ENCODE peak calls at places on chromosomes 4 and X, in four cellular contexts. N is cardiac fibroblast, F is epithelial cell of proximal tubule, L is HFF-Myc. A is an unnamed sample.

GRCh38 chrX:135340827-135341226 is 31.5 kb downstream of the ETDC start:
- DNase-seq in F (no peak), N (peak; percentile 30), L (no peak), A (no peak)

GRCh38 chr4:88674565-88674964 is 23.1 kb downstream of the NAP1L5 start:
- DNase-seq in F (no peak), N (no peak), L (no peak), A (no peak)

GRCh38 chrX:17826609-17827496 is 34.2 kb downstream of the RAI2 start:
- DNase-seq in L (no peak), F (no peak), N (no peak), A (no peak)

GRCh38 chr4:152454398-152455011 is 81.4 kb downstream of the FBXW7 start:
- DNase-seq in N (peak; percentile 59), F (peak; percentile 10), L (no peak), A (no peak)

GRCh38 chr4:89579776-89580175 is 257.2 kb downstream of the SNCA start:
- DNase-seq in N (no peak), F (no peak), L (no peak), A (no peak)

GRCh38 chr4:108850407-108850709 is 87.5 kb upstream of the ETNPPL start:
- DNase-seq in F (no peak), N (no peak), L (no peak), A (no peak)

GRCh38 chr4:53205970-53206369 is 159.9 kb downstream of the SCFD2 start:
- DNase-seq in L (no peak), N (no peak), F (no peak), A (no peak)

GRCh38 chr4:16000708-16001483 is 37.9 kb upstream of the FGFBP2 start:
- DNase-seq in N (no peak), L (no peak), F (no peak), A (no peak)

GRCh38 chr4:89438102-89438831 is 130.7 kb upstream of the GPRIN3 start:
- DNase-seq in N (peak; percentile 50), L (peak; percentile 21), F (peak; percentile 29), A (peak; percentile 24)

GRCh38 chr4:4302001-4302400 is 11.9 kb downstream of the ZBTB49 start:
- DNase-seq in L (no peak), N (no peak), F (no peak), A (no peak)

GRCh38 chrX:52979993-52980392 is 21.7 kb upstream of the FAM156A start:
- DNase-seq in L (no peak), F (no peak), N (no peak), A (no peak)

GRCh38 chrX:154457491-154458115 is 478 bp upstream of the PLXNA3 start:
- DNase-seq in F (no peak), N (peak; percentile 29), L (no peak), A (no peak)

GRCh38 chr4:130714006-130714405 is 1618.1 kb downstream of the C4orf33 start:
- DNase-seq in N (no peak), F (no peak), L (no peak), A (no peak)

GRCh38 chrX:84046403-84046984 is 141.5 kb downstream of the RPS6KA6 start:
- DNase-seq in F (no peak), L (peak; percentile 1), N (peak; percentile 41), A (no peak)

GRCh38 chr4:25346913-25347312 is 30.1 kb upstream of the ANAPC4 start:
- DNase-seq in N (no peak), L (no peak), F (no peak), A (no peak)

GRCh38 chr4:112173593-112174559 is 28.6 kb downstream of the FAM241A start:
- DNase-seq in F (no peak), L (no peak), N (no peak), A (no peak)

GRCh38 chrX:19579485-19579884 is 64.2 kb upstream of the MAP3K15 start:
- DNase-seq in L (no peak), F (no peak), N (peak; percentile 54), A (no peak)

GRCh38 chrX:10112510-10112909 is 44.3 kb upstream of the CLCN4 start:
- DNase-seq in F (no peak), N (no peak), L (no peak), A (peak; percentile 41)

GRCh38 chrX:101108293-101108692 is 10.3 kb downstream of the CENPI start:
- DNase-seq in L (no peak), F (no peak), N (peak; percentile 32), A (no peak)

GRCh38 chr4:102663073-102663472 is 97.7 kb downstream of the MANBA start:
- DNase-seq in F (no peak), N (peak; percentile 55), L (peak; percentile 56), A (no peak)

DNA sequence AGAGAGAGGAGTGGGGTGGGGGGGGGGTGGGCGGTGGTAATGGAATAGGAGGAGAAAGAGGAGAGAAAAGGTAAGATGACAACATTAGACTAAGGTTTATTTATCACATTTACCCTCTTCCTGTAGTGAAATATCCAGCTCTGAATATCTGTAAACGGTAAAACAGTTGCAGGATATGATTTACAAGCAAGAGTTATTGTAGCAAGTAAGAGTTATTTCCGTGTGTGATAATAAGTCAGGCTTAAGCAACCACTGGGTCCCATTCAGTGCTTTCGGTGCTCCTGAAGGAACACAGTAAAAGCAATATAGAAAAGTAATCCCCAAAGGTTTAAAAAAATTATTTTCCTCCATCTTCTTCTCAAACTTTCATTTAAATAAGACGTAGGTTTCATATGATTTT is 103.6 kb downstream of the MANBA start:
- DNase-seq in L (no peak), F (no peak), N (no peak), A (no peak)
- H3K4me3 ChIP-seq in L (no peak overlapping the region), F (no peak overlapping the region), N (no peak overlapping the region), A (no peak overlapping the region)

GRCh38 chrX:57286507-57287251 is at the start of gene FAAH2:
- DNase-seq in L (no peak), N (no peak), F (peak; percentile 68), A (peak; percentile 57)
- TF ChIP-seq CTCF in L (no peak), N (no peak), F (peak; percentile 27), A (no peak)

DNA sequence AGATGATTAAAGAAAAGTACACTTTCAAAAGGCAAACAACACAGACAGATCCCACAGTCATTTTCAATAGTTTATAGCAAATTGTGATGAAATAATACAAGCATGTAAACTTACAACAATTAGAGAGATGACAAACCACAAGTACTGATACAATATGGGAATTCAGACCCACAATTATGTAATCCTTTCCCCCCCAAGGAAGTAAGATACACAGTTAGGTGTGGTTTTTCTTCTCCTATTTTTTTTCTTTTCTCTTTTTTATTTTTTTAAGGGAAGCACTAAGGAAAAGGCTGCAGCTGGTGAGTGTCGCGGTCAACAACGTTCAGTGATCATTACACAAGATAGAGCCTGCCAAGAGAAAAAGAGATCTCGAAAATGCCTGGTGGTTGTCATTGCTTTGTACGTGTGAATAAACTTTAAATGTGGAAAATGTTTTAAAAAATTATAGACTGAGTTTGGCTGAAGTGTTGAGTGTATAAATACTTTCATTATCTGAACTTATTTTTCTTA is 9.8 kb downstream of the NDNF start:
- DNase-seq in F (no peak), L (no peak), N (no peak), A (no peak)
- H3K4me3 ChIP-seq in F (no peak overlapping the region), L (no peak overlapping the region), N (no peak overlapping the region), A (no peak overlapping the region)

GRCh38 chrX:123322531-123322930 is 138.5 kb downstream of the GRIA3 start:
- DNase-seq in N (no peak), F (no peak), L (no peak), A (no peak)

GRCh38 chrX:123324628-123325027 is 140.6 kb downstream of the GRIA3 start:
- DNase-seq in N (no peak), F (no peak), L (no peak), A (no peak)

DNA sequence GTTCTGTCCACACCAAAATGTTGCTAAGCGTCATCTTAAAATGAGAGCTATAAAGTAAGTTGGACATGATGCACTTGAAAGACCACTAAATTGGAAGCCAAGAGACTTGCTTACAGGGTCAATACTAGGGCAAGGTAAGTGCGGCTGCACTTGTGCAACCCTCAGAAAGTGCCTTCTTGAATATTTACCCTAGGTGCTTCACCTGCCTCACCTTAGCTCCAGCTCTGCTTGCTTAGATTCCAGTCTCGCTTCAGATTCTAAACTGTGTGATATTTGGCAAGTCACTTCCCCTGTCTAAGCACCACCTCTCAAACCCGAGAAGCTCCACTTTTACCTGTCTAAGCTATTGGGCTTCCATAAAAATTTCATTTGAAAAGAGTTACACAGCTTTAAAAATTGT is 136.5 kb downstream of the GRIA3 start:
- DNase-seq in N (no peak), L (no peak), F (no peak), A (no peak)
- TF ChIP-seq CTCF in N (no peak), L (no peak), F (no peak), A (no peak)

GRCh38 chrX:153410888-153411254 is 401 bp upstream of the ZFP92 start:
- DNase-seq in F (no peak), L (no peak), N (no peak), A (no peak)
- H3K4me3 ChIP-seq in F (peak overlapping the region; percentile 50), L (peak overlapping the region; percentile 35), N (no peak overlapping the region), A (no peak overlapping the region)